ENCODE peak calls at places on chromosomes 5 and 9, in nine cellular contexts. J is GM23338, L is HCT116, Z is hepatocyte, I is MM.1S, U is neural progenitor cell, C is PC-3, R is OCI-LY7, V is SK-N-SH. N is an unnamed sample.

GRCh38 chr5:141084487-141084989 is 9.9 kb upstream of the PCDHB2 start:
- DNase-seq in J (peak; percentile 90), L (no peak), Z (peak; percentile 74), I (peak; percentile 81), U (peak; percentile 67), C (peak; percentile 47), R (no peak), V (peak; percentile 77), N (peak; percentile 85)

GRCh38 chr5:111739423-111739822 is 17.6 kb downstream of the NREP start:
- DNase-seq in J (no peak), L (no peak), Z (no peak), I (no peak), U (no peak), C (no peak), R (no peak), V (no peak), N (no peak)

GRCh38 chr9:100472725-100473261 is at the start of gene TMEFF1:
- DNase-seq in J (peak; percentile 91), L (no peak), Z (peak; percentile 81), I (peak; percentile 76), U (peak; percentile 94), C (peak; percentile 18), R (peak; percentile 85), V (peak; percentile 97), N (peak; percentile 66)

GRCh38 chr9:27279611-27280010 is 17.3 kb downstream of the EQTN start:
- DNase-seq in J (no peak), L (no peak), Z (no peak), I (no peak), U (no peak), C (no peak), R (no peak), V (no peak), N (no peak)

GRCh38 chr5:125120012-125120411 is 373.6 kb upstream of the ZNF608 start:
- DNase-seq in J (peak; percentile 50), L (no peak), Z (no peak), I (no peak), U (no peak), C (no peak), R (no peak), V (no peak), N (no peak)

GRCh38 chr5:44935262-44935661 is 126.5 kb downstream of the MRPS30 start:
- DNase-seq in J (peak; percentile 91), L (peak; percentile 48), Z (no peak), I (peak; percentile 60), U (peak; percentile 75), C (peak; percentile 42), R (no peak), V (no peak), N (peak; percentile 2)

GRCh38 chr5:1759378-1759970 is 40.2 kb downstream of the MRPL36 start:
- DNase-seq in J (no peak), L (no peak), Z (no peak), I (no peak), U (no peak), C (no peak), R (no peak), V (no peak), N (no peak)

GRCh38 chr9:8251566-8251965 is 452.0 kb upstream of the DMAC1 start:
- DNase-seq in J (no peak), L (no peak), Z (no peak), I (no peak), U (no peak), C (no peak), R (no peak), V (no peak), N (no peak)

GRCh38 chr9:94759937-94760336 is 33.4 kb downstream of the AOPEP start:
- DNase-seq in J (no peak), L (no peak), Z (no peak), I (no peak), U (no peak), C (no peak), R (no peak), V (no peak), N (no peak)

GRCh38 chr5:142613231-142613630 is 72.7 kb downstream of the FGF1 start:
- DNase-seq in J (no peak), L (no peak), Z (peak; percentile 16), I (no peak), U (no peak), C (peak; percentile 36), R (no peak), V (no peak), N (peak; percentile 90)

GRCh38 chr5:103211858-103212500 is 46.6 kb upstream of the MACIR start:
- DNase-seq in J (no peak), L (no peak), Z (no peak), I (peak; percentile 87), U (no peak), C (no peak), R (no peak), V (no peak), N (no peak)
- TF ChIP-seq EZH2phosphoT487 in J (no peak), L (no peak), Z (no peak), I (no peak), U (no peak), C (no peak), R (no peak), V (no peak), N (no peak)

GRCh38 chr5:33230467-33231078 is 210.2 kb upstream of the TARS1 start:
- DNase-seq in J (no peak), L (no peak), Z (no peak), I (no peak), U (peak; percentile 1), C (no peak), R (no peak), V (no peak), N (no peak)

GRCh38 chr5:33228149-33228548 is 212.6 kb upstream of the TARS1 start:
- DNase-seq in J (no peak), L (no peak), Z (no peak), I (no peak), U (no peak), C (no peak), R (no peak), V (no peak), N (no peak)

GRCh38 chr5:33229216-33229615 is 211.5 kb upstream of the TARS1 start:
- DNase-seq in J (no peak), L (no peak), Z (no peak), I (no peak), U (no peak), C (no peak), R (no peak), V (no peak), N (no peak)

GRCh38 chr5:33227746-33228145 is 213.0 kb upstream of the TARS1 start:
- DNase-seq in J (peak; percentile 53), L (no peak), Z (no peak), I (no peak), U (peak; percentile 58), C (no peak), R (no peak), V (no peak), N (no peak)

DNA sequence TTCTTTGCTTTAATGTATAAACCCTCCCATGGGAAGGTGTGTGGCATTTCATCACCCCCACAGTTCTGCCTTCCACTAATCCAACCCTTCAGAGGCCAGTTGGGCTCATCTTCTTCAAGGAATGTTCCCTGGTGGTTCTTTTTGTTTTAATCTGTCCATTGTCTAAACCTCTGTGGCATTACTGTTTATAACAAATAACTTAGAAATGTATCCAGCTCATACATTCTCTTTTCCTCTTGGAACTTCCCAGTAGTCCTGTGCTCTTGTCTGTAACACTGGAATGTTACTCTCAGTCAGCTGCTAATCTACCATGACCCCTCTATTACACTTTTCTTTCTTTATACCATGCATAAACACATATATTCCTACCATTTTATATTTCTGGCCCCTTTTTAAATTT is 213.5 kb upstream of the TARS1 start:
- DNase-seq in J (no peak), L (no peak), Z (no peak), I (no peak), U (no peak), C (no peak), R (no peak), V (no peak), N (peak; percentile 1)
- H3K4me2 ChIP-seq in J (no peak overlapping the region), L (no peak overlapping the region), Z (no peak overlapping the region), I (no peak overlapping the region), U (peak overlapping the region; percentile 39), C (no peak overlapping the region), R (no peak overlapping the region), V (no peak overlapping the region), N (no peak overlapping the region)

GRCh38 chr5:132829742-132830435 is 558 bp downstream of the SHROOM1 start:
- DNase-seq in J (peak; percentile 85), L (peak; percentile 38), Z (peak; percentile 92), I (peak; percentile 79), U (peak; percentile 88), C (peak; percentile 64), R (peak; percentile 73), V (peak; percentile 97), N (peak; percentile 90)
- TF ChIP-seq EZH2phosphoT487 in J (no peak), L (no peak), Z (no peak), I (no peak), U (no peak), C (no peak), R (no peak), V (no peak), N (no peak)

GRCh38 chr5:115844321-115844817 is 2.6 kb downstream of the AP3S1 start:
- DNase-seq in J (no peak), L (no peak), Z (no peak), I (no peak), U (no peak), C (no peak), R (peak; percentile 37), V (no peak), N (peak; percentile 62)

GRCh38 chr5:115842952-115843351 is 1.2 kb downstream of the AP3S1 start:
- DNase-seq in J (no peak), L (no peak), Z (no peak), I (no peak), U (no peak), C (no peak), R (peak; percentile 18), V (no peak), N (peak; percentile 37)

GRCh38 chr5:115841382-115842088 is at the start of the genes AP3S1 and ATG12:
- DNase-seq in J (peak; percentile 96), L (peak; percentile 91), Z (peak; percentile 95), I (peak; percentile 94), U (peak; percentile 93), C (peak; percentile 87), R (peak; percentile 95), V (peak; percentile 93), N (peak; percentile 97)

GRCh38 chr5:115842089-115842881 is 550 bp downstream of the AP3S1 start:
- DNase-seq in J (peak; percentile 75), L (peak; percentile 51), Z (peak; percentile 88), I (peak; percentile 38), U (peak; percentile 87), C (peak; percentile 54), R (peak; percentile 61), V (peak; percentile 90), N (peak; percentile 82)

DNA sequence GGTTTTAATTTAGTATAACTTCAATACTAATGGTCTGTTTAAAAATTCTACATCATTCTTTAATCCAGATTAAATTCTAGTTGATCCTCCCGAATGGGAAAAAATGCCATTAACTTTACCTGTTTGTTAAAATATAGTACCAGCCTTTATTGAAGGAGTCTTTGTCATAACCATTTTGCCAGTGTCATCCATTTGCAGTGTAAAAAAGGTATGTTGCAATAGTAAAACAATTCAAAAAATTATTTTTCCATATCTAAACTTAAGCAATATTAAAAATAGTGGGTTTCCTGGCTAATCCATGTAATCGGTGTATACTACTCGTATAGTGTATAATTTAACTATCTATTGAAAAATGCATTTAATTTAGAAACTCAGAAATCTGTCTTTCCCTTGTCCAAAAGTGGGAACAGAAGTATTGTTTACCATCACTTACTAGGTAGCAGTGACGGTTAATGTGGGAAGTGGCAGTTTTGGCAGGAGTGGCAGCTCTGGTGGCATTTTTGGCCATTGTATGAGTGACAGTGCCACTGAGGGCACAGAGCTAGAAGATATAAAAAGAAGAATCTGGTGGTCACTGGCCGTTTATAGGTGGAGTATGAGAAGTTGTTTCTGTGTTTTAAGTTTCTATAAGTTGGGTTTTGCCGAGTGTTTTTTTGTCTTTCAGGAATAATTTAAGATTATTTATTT is 1.9 kb downstream of the AP3S1 start:
- DNase-seq in J (no peak), L (no peak), Z (no peak), I (no peak), U (no peak), C (no peak), R (no peak), V (no peak), N (peak; percentile 36)
- H3K4me2 ChIP-seq in J (peak overlapping the region; percentile 98), L (peak overlapping the region; percentile 91), Z (peak overlapping the region; percentile 91), I (peak overlapping the region; percentile 67), U (peak overlapping the region; percentile 93), C (peak overlapping the region; percentile 86), R (peak overlapping the region; percentile 81), V (peak overlapping the region; percentile 88), N (peak overlapping the region; percentile 99)

N was measured in GM23248.